ENCODE peak calls at places on chromosome 1, in seven cellular contexts. One of them, this sample, is unnamed.

GRCh38 chr1:22710688-22711024 is at the start of gene EPHB2:
- DNase-seq in GM12891: peak
- DNase-seq in Kasumi-1: peak
- DNase-seq in Calu3: peak
- DNase-seq in T follicular helper cell: no peak
- DNase-seq in NCI-H1092: peak
- DNase-seq in heart left ventricle: no peak
- DNase-seq in this sample: peak

GRCh38 chr1:169160845-169161511 is 54.5 kb downstream of the ATP1B1 start:
- DNase-seq in Calu3: no peak
- DNase-seq in Kasumi-1: no peak
- DNase-seq in GM12891: no peak
- DNase-seq in heart left ventricle: no peak
- DNase-seq in NCI-H1092: no peak
- DNase-seq in T follicular helper cell: no peak
- DNase-seq in this sample: peak

GRCh38 chr1:21240706-21241105 is 49.6 kb downstream of the ECE1 start:
- DNase-seq in NCI-H1092: no peak
- DNase-seq in T follicular helper cell: no peak
- DNase-seq in Kasumi-1: no peak
- DNase-seq in GM12891: no peak
- DNase-seq in heart left ventricle: no peak
- DNase-seq in Calu3: no peak
- DNase-seq in this sample: no peak

GRCh38 chr1:207459008-207459407 is 4.9 kb downstream of the CR2 start:
- DNase-seq in T follicular helper cell: peak
- DNase-seq in Calu3: no peak
- DNase-seq in heart left ventricle: no peak
- DNase-seq in GM12891: no peak
- DNase-seq in NCI-H1092: no peak
- DNase-seq in Kasumi-1: no peak
- DNase-seq in this sample: no peak

GRCh38 chr1:207355060-207355459 is 33.6 kb downstream of the CD55 start:
- DNase-seq in heart left ventricle: no peak
- DNase-seq in Calu3: no peak
- DNase-seq in Kasumi-1: no peak
- DNase-seq in GM12891: no peak
- DNase-seq in T follicular helper cell: no peak
- DNase-seq in NCI-H1092: no peak
- DNase-seq in this sample: no peak

GRCh38 chr1:62198069-62198780 is 3.6 kb downstream of the L1TD1 start:
- DNase-seq in NCI-H1092: no peak
- DNase-seq in T follicular helper cell: no peak
- DNase-seq in Calu3: no peak
- DNase-seq in GM12891: no peak
- DNase-seq in Kasumi-1: no peak
- DNase-seq in heart left ventricle: no peak
- DNase-seq in this sample: no peak

GRCh38 chr1:7220712-7221252 is 435.5 kb downstream of the CAMTA1 start:
- DNase-seq in T follicular helper cell: no peak
- DNase-seq in Kasumi-1: no peak
- DNase-seq in NCI-H1092: no peak
- DNase-seq in GM12891: no peak
- DNase-seq in Calu3: no peak
- DNase-seq in heart left ventricle: no peak
- DNase-seq in this sample: no peak

GRCh38 chr1:156582388-156583022 is 3.0 kb downstream of the TTC24 start:
- DNase-seq in T follicular helper cell: no peak
- DNase-seq in GM12891: peak
- DNase-seq in Calu3: no peak
- DNase-seq in NCI-H1092: no peak
- DNase-seq in heart left ventricle: no peak
- DNase-seq in Kasumi-1: no peak
- DNase-seq in this sample: no peak

GRCh38 chr1:57160594-57160993 is 194.8 kb upstream of the C8B start:
- DNase-seq in GM12891: no peak
- DNase-seq in NCI-H1092: no peak
- DNase-seq in Calu3: no peak
- DNase-seq in heart left ventricle: no peak
- DNase-seq in T follicular helper cell: no peak
- DNase-seq in Kasumi-1: no peak
- DNase-seq in this sample: no peak

GRCh38 chr1:178266619-178267066 is 172.7 kb downstream of the RASAL2 start:
- DNase-seq in T follicular helper cell: no peak
- DNase-seq in GM12891: no peak
- DNase-seq in Calu3: no peak
- DNase-seq in heart left ventricle: no peak
- DNase-seq in Kasumi-1: no peak
- DNase-seq in NCI-H1092: no peak
- DNase-seq in this sample: no peak

GRCh38 chr1:21244986-21245687 is 45.1 kb downstream of the ECE1 start:
- DNase-seq in Calu3: no peak
- DNase-seq in GM12891: no peak
- DNase-seq in Kasumi-1: no peak
- DNase-seq in NCI-H1092: no peak
- DNase-seq in T follicular helper cell: no peak
- DNase-seq in heart left ventricle: no peak
- DNase-seq in this sample: no peak

GRCh38 chr1:168468042-168468809 is 75.6 kb downstream of the XCL2 start:
- DNase-seq in T follicular helper cell: no peak
- DNase-seq in GM12891: no peak
- DNase-seq in heart left ventricle: no peak
- DNase-seq in NCI-H1092: no peak
- DNase-seq in Kasumi-1: no peak
- DNase-seq in Calu3: no peak
- DNase-seq in this sample: no peak

GRCh38 chr1:240802271-240802670 is 190.3 kb upstream of the GREM2 start:
- DNase-seq in Calu3: no peak
- DNase-seq in Kasumi-1: no peak
- DNase-seq in T follicular helper cell: no peak
- DNase-seq in heart left ventricle: no peak
- DNase-seq in GM12891: no peak
- DNase-seq in NCI-H1092: no peak
- DNase-seq in this sample: no peak

GRCh38 chr1:206703647-206704046 is 18.9 kb downstream of the MAPKAPK2 start:
- DNase-seq in GM12891: no peak
- DNase-seq in T follicular helper cell: peak
- DNase-seq in Kasumi-1: peak
- DNase-seq in Calu3: no peak
- DNase-seq in heart left ventricle: no peak
- DNase-seq in NCI-H1092: no peak
- DNase-seq in this sample: no peak

GRCh38 chr1:119160435-119160834 is 20.0 kb upstream of the WARS2 start:
- DNase-seq in NCI-H1092: no peak
- DNase-seq in Kasumi-1: no peak
- DNase-seq in T follicular helper cell: no peak
- DNase-seq in Calu3: no peak
- DNase-seq in GM12891: no peak
- DNase-seq in heart left ventricle: no peak
- DNase-seq in this sample: no peak

This sample was measured in testis.